ENCODE peak calls at places on chromosome 4, in nine cellular contexts. Y is substantia nigra; N is activated naive CD4-positive, alpha-beta T cell treated with anti-CD3 and anti-CD28 coated beads for 36 hours; W is K562; S is naive thymus-derived CD8-positive, alpha-beta T cell; L is stromal cell of bone marrow; E is lower lobe of right lung; U is MM.1S; P is NCI-H1694 treated with DMSO at 0.1 percent for 48 hours. R is an unnamed sample.

GRCh38 chr4:20418865-20419451 is 167.3 kb downstream of the SLIT2 start:
- DNase-seq in P (peak; percentile 44), E (no peak), N (peak; percentile 11), Y (no peak), S (no peak), U (peak; percentile 86), W (peak; percentile 11), L (peak; percentile 57), R (no peak)

GRCh38 chr4:124854968-124855367 is 142.4 kb upstream of the ANKRD50 start:
- DNase-seq in W (no peak), Y (no peak), P (no peak), N (no peak), S (no peak), E (no peak), L (no peak), U (peak; percentile 27), R (no peak)

GRCh38 chr4:145820407-145820806 is 118.2 kb downstream of the ZNF827 start:
- DNase-seq in Y (no peak), P (peak; percentile 41), W (no peak), U (peak; percentile 8), L (no peak), S (no peak), E (no peak), N (no peak), R (no peak)

GRCh38 chr4:24560770-24561415 is 23.5 kb downstream of the DHX15 start:
- DNase-seq in E (no peak), L (no peak), W (no peak), N (no peak), U (no peak), Y (no peak), P (peak; percentile 18), S (no peak), R (no peak)

GRCh38 chr4:73450398-73451004 is 14.5 kb downstream of the AFP start:
- DNase-seq in N (no peak), W (peak; percentile 29), U (no peak), Y (no peak), P (peak; percentile 12), S (no peak), E (no peak), L (peak; percentile 80), R (peak; percentile 67)

GRCh38 chr4:159401791-159402380 is 299.0 kb downstream of the RAPGEF2 start:
- DNase-seq in E (no peak), N (no peak), W (no peak), Y (no peak), S (no peak), P (no peak), U (no peak), L (no peak), R (no peak)

GRCh38 chr4:80542747-80543146 is 207.2 kb downstream of the CFAP299 start:
- DNase-seq in L (no peak), N (no peak), Y (no peak), E (no peak), P (no peak), U (no peak), W (no peak), S (no peak), R (no peak)

GRCh38 chr4:109191216-109191615 is 111.2 kb downstream of the COL25A1 start:
- DNase-seq in L (no peak), U (no peak), Y (no peak), P (no peak), W (no peak), E (no peak), N (no peak), S (no peak), R (no peak)

GRCh38 chr4:83830138-83830537 is 294.2 kb downstream of the GPAT3 start:
- DNase-seq in P (no peak), Y (no peak), U (no peak), W (no peak), L (no peak), S (no peak), E (no peak), N (no peak), R (no peak)

GRCh38 chr4:76607266-76607799 is 172.3 kb downstream of the SHROOM3 start:
- DNase-seq in N (no peak), U (peak; percentile 96), Y (no peak), W (no peak), P (no peak), S (no peak), E (no peak), L (no peak), R (no peak)

GRCh38 chr4:91092398-91092955 is 965.3 kb downstream of the CCSER1 start:
- DNase-seq in N (no peak), L (no peak), P (no peak), U (no peak), E (no peak), S (no peak), W (no peak), Y (no peak), R (no peak)

GRCh38 chr4:115852767-115853091 is 739.3 kb upstream of the NDST4 start:
- DNase-seq in P (no peak), N (no peak), E (no peak), L (no peak), S (no peak), W (no peak), U (no peak), Y (no peak), R (no peak)

GRCh38 chr4:112287258-112287873 is 1.7 kb upstream of the TIFA start:
- DNase-seq in E (no peak), S (no peak), Y (no peak), N (peak; percentile 55), L (no peak), P (no peak), W (no peak), U (no peak), R (no peak)

GRCh38 chr4:26140150-26140898 is 180.5 kb upstream of the RBPJ start:
- DNase-seq in N (no peak), L (peak; percentile 68), S (no peak), U (no peak), P (no peak), E (no peak), Y (no peak), W (peak; percentile 9), R (no peak)

GRCh38 chr4:102344955-102345794 is at the start of gene SLC39A8:
- DNase-seq in P (peak; percentile 69), L (peak; percentile 58), N (peak; percentile 93), Y (peak; percentile 36), S (peak; percentile 80), U (peak; percentile 92), W (peak; percentile 92), E (peak; percentile 93), R (peak; percentile 93)

GRCh38 chr4:20422398-20422797 is 170.7 kb downstream of the SLIT2 start:
- DNase-seq in Y (no peak), W (peak; percentile 18), S (peak; percentile 2), E (no peak), L (no peak), P (peak; percentile 19), N (peak; percentile 55), U (peak; percentile 44), R (no peak)

GRCh38 chr4:140711910-140712309 is 44.3 kb downstream of the TBC1D9 start:
- DNase-seq in E (no peak), Y (no peak), L (no peak), U (no peak), N (no peak), P (no peak), W (no peak), S (no peak), R (no peak)

GRCh38 chr4:41839945-41840854 is 91.7 kb upstream of the PHOX2B start:
- DNase-seq in P (no peak), E (no peak), W (no peak), Y (no peak), S (no peak), U (no peak), N (no peak), L (no peak), R (no peak)

GRCh38 chr4:184330008-184330400 is 112.3 kb upstream of the ENPP6 start:
- DNase-seq in Y (no peak), S (peak; percentile 37), P (no peak), W (no peak), L (no peak), E (peak; percentile 76), U (no peak), N (no peak), R (no peak)

GRCh38 chr4:165368114-165368513 is 10.7 kb upstream of the CPE start:
- DNase-seq in Y (no peak), W (no peak), E (no peak), L (no peak), U (no peak), S (no peak), N (no peak), P (no peak), R (no peak)

GRCh38 chr4:6331018-6331417 is 61.4 kb downstream of the WFS1 start:
- DNase-seq in P (peak; percentile 31), W (peak; percentile 59), L (no peak), S (no peak), E (no peak), N (peak; percentile 33), Y (no peak), U (peak; percentile 47), R (no peak)

GRCh38 chr4:80271806-80272205 is 5.3 kb downstream of the FGF5 start:
- DNase-seq in Y (no peak), S (no peak), W (no peak), N (no peak), U (no peak), E (no peak), P (no peak), L (peak; percentile 42), R (no peak)

GRCh38 chr4:24915121-24915922 is 2.5 kb upstream of the CCDC149 start:
- DNase-seq in E (no peak), Y (no peak), S (no peak), L (no peak), P (no peak), N (no peak), W (no peak), U (no peak), R (no peak)

GRCh38 chr4:164847967-164848649 is 28.9 kb upstream of the APELA start:
- DNase-seq in W (no peak), E (no peak), P (no peak), S (no peak), N (no peak), L (no peak), Y (no peak), U (no peak), R (no peak)

GRCh38 chr4:87657525-87657924 is 7.4 kb downstream of the DMP1 start:
- DNase-seq in U (no peak), S (no peak), Y (no peak), P (no peak), L (no peak), E (no peak), N (no peak), W (no peak), R (no peak)

GRCh38 chr4:139988863-139989765 is 164.9 kb downstream of the MAML3 start:
- DNase-seq in N (peak; percentile 63), E (no peak), S (no peak), Y (no peak), L (peak; percentile 87), W (no peak), P (no peak), U (no peak), R (no peak)

GRCh38 chr4:6594826-6595355 is 19.9 kb downstream of the MAN2B2 start:
- DNase-seq in P (no peak), U (no peak), E (no peak), S (no peak), W (no peak), L (no peak), N (no peak), Y (no peak), R (no peak)

GRCh38 chr4:1753692-1754311 is 32.5 kb downstream of the TACC3 start:
- DNase-seq in Y (no peak), P (no peak), E (no peak), W (no peak), U (no peak), L (no peak), S (no peak), N (no peak), R (no peak)

GRCh38 chr4:97235516-97235915 is 907.8 kb downstream of the STPG2 start:
- DNase-seq in U (no peak), Y (no peak), E (no peak), W (no peak), L (no peak), P (no peak), S (no peak), N (no peak), R (no peak)

GRCh38 chr4:8151165-8151650 is 7.4 kb downstream of the ABLIM2 start:
- DNase-seq in E (no peak), P (no peak), S (no peak), W (no peak), Y (no peak), U (no peak), L (no peak), N (no peak), R (peak; percentile 65)

GRCh38 chr4:118760493-118760892 is 75.3 kb downstream of the METTL14 start:
- DNase-seq in Y (no peak), U (peak; percentile 86), N (no peak), L (no peak), S (no peak), P (no peak), E (no peak), W (no peak), R (no peak)